ENCODE peak calls at places on chromosomes 12 and 14, in seven cellular contexts. O, N, A, C, Y, M and E are unnamed samples.

GRCh38 chr14:30874120-30874998 is at the start of gene COCH:
- DNase-seq in O (peak; percentile 80), Y (no peak), C (peak; percentile 4), M (peak; percentile 79), N (peak; percentile 60), A (peak; percentile 71), E (peak; percentile 59)

GRCh38 chr14:67746927-67747326 is 45.2 kb downstream of the RDH12 start:
- DNase-seq in M (no peak), O (no peak), N (no peak), C (no peak), A (no peak), Y (peak; percentile 17), E (no peak)

GRCh38 chr14:20460458-20461229 is 590 bp downstream of the PIP4P1 start:
- DNase-seq in A (no peak), C (no peak), M (peak; percentile 75), N (no peak), O (peak; percentile 29), Y (peak; percentile 27), E (peak; percentile 70)

GRCh38 chr12:115638753-115639666 is 638.5 kb downstream of the MED13L start:
- DNase-seq in C (no peak), A (no peak), N (no peak), O (no peak), Y (no peak), M (peak; percentile 52), E (no peak)

GRCh38 chr14:105155071-105155651 is 13.4 kb downstream of the JAG2 start:
- DNase-seq in M (no peak), O (no peak), C (no peak), Y (no peak), N (no peak), A (no peak), E (no peak)

GRCh38 chr12:75850751-75851462 is 180.7 kb downstream of the PHLDA1 start:
- DNase-seq in Y (no peak), M (no peak), A (no peak), N (no peak), C (no peak), O (no peak), E (no peak)

GRCh38 chr14:20580242-20580641 is 7.6 kb downstream of the RNASE11 start:
- DNase-seq in M (peak; percentile 13), C (no peak), Y (no peak), O (peak; percentile 28), A (no peak), N (no peak), E (no peak)

GRCh38 chr12:119728437-119728730 is 60.5 kb downstream of the PRKAB1 start:
- DNase-seq in A (no peak), C (no peak), N (no peak), M (no peak), O (no peak), Y (no peak), E (no peak)

GRCh38 chr14:95185452-95186392 is 28.4 kb upstream of the DICER1 start:
- DNase-seq in Y (no peak), O (peak; percentile 51), A (no peak), M (no peak), C (no peak), N (no peak), E (no peak)

GRCh38 chr12:89844539-89844938 is 135.9 kb upstream of the ATP2B1 start:
- DNase-seq in N (no peak), Y (no peak), O (no peak), A (no peak), C (no peak), M (no peak), E (no peak)

GRCh38 chr12:124026755-124027745 is 54.0 kb downstream of the ZNF664 start:
- DNase-seq in Y (no peak), N (no peak), A (no peak), O (peak; percentile 56), C (no peak), M (peak; percentile 23), E (no peak)

GRCh38 chr12:52005218-52005902 is 1.4 kb upstream of the TAMALIN start:
- DNase-seq in M (no peak), O (no peak), A (no peak), N (no peak), C (no peak), Y (no peak), E (no peak)

GRCh38 chr14:91400696-91401095 is 16.9 kb downstream of the CCDC88C start:
- DNase-seq in Y (no peak), M (no peak), C (no peak), N (no peak), A (no peak), O (no peak), E (no peak)

GRCh38 chr12:111437816-111438454 is 32.2 kb downstream of the SH2B3 start:
- DNase-seq in M (no peak), C (no peak), N (no peak), Y (no peak), A (no peak), O (peak; percentile 67), E (no peak)

GRCh38 chr12:122394626-122395194 is 27.8 kb downstream of the CLIP1 start:
- DNase-seq in M (no peak), O (no peak), Y (no peak), C (no peak), N (no peak), A (no peak), E (no peak)

GRCh38 chr12:94545937-94546771 is 86.5 kb upstream of the CEP83 start:
- DNase-seq in O (peak; percentile 56), N (peak; percentile 69), C (peak; percentile 77), A (peak; percentile 44), M (peak; percentile 59), Y (peak; percentile 19), E (peak; percentile 62)

GRCh38 chr14:48723841-48724495 is 862.2 kb downstream of the RPS29 start:
- DNase-seq in Y (no peak), O (no peak), N (no peak), A (no peak), C (no peak), M (no peak), E (no peak)

GRCh38 chr14:72608391-72609204 is 285.3 kb downstream of the DPF3 start:
- DNase-seq in A (no peak), Y (no peak), N (no peak), M (peak; percentile 11), O (peak; percentile 31), C (peak; percentile 33), E (no peak)

GRCh38 chr12:104281636-104282035 is 21.9 kb upstream of the EID3 start:
- DNase-seq in A (no peak), Y (no peak), N (no peak), M (no peak), O (no peak), C (no peak), E (no peak)

GRCh38 chr14:103994535-103995184 is 52.3 kb upstream of the RD3L start:
- DNase-seq in N (no peak), C (no peak), Y (no peak), A (no peak), O (no peak), M (no peak), E (no peak)
- TF ChIP-seq SP1 in N (no peak), C (no peak), Y (no peak), A (no peak), O (no peak), M (no peak), E (no peak)

DNA sequence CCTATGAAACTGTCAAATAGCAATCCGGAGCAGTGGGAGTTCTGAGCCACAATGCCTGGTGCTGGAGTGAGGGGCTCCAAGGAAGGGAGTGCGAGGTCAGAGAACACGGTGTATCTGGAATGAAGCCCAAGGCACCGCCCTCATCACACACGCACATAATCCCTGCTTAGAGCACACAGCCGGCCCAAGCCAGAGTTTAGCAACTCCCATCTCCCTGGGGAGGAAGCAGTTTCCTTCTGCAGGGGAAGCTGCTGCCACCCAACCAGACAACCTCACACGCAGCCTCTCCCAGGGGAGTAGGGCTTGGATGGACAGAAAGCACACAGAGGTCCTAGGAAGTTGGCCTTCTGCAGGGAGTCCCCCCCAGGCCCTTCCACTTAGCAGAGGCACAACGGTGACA is 31.3 kb downstream of the ACTN1 start:
- DNase-seq in C (no peak), Y (no peak), N (no peak), A (no peak), O (no peak), M (no peak), E (no peak)
- TF ChIP-seq SP1 in C (no peak), Y (no peak), N (no peak), A (no peak), O (no peak), M (no peak), E (no peak)

GRCh38 chr12:46299846-46300245 is 31.0 kb upstream of the SLC38A1 start:
- DNase-seq in Y (no peak), O (no peak), N (no peak), A (no peak), C (no peak), M (no peak), E (no peak)

GRCh38 chr12:46300906-46301305 is 32.1 kb upstream of the SLC38A1 start:
- DNase-seq in O (no peak), C (no peak), Y (no peak), M (no peak), N (no peak), A (no peak), E (no peak)

GRCh38 chr12:46304080-46304479 is 35.2 kb upstream of the SLC38A1 start:
- DNase-seq in N (no peak), A (no peak), C (no peak), Y (no peak), O (no peak), M (no peak), E (no peak)

DNA sequence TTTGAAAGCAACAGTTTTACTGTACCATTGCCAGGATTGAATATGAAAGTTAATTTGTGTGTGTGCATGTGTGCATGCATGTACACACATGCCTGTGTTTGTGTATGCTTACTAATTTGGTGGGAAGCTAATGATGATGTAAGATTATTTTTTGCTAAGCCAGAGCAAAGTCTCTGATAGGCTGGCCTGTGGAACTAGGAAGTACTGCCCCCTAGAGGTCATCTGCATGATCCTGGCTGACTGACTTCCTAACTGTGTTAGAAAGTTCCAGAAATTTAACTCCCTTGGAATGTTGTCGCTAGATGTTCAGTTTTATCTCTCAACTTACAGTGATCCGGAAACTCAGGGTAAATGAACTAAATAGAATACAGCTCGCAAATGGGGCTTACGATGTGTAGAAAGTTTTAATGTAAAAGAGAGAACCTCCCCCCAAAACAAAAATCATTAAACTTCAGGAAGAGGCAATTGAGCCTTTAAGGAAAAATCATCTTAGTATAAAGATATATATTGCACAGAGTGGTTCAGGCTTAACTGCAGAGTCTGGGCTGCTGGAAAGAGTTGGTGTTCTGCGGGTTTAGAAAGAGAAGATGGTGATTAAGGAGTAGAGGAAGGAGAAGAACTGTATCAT is 34.3 kb upstream of the SLC38A1 start:
- DNase-seq in Y (peak; percentile 2), A (peak; percentile 27), C (peak; percentile 18), O (peak; percentile 57), N (peak; percentile 22), M (no peak), E (peak; percentile 48)
- TF ChIP-seq SP1 in Y (no peak), A (no peak), C (no peak), O (no peak), N (no peak), M (no peak), E (no peak)

DNA sequence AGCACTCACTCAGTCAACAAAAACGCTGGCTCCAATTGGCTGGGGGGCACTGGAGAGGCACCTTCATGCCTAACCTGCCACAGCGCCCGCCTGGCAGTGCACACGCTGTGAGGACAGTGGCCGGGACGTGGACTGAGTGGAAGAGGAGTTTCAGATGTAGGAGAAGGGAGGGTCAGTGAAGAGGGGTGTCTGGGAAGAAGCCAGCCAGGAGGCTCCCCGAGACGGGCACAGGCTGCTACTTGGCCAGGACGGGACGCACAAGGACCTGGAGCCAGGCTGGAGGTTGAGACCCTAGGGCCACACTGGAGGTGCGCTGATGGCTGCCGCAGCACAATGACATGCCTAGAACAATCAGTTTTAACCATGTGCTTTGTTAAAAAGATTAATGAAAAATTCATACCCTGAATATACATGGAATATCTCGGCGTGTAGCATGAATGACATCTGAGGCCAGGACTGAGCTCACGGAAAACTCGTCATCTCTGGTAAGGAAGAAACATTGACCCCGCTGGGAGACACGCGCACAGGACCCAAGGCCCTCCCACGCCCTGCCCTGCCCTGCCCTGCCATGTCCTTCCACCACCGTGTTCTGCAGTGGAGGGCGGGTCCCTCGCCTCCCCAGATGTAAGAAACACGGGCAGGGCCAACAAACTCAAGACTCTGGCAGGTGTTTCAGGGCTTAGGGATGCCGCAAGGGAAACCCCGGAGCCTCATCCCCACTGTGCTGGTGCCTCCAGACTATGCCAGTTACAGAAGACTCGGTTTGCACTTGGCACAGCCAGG is 25.0 kb downstream of the AMN start:
- DNase-seq in N (no peak), Y (no peak), A (no peak), O (no peak), C (no peak), M (no peak), E (no peak)
- TF ChIP-seq SP1 in N (no peak), Y (no peak), A (no peak), O (no peak), C (no peak), M (no peak), E (no peak)